ENCODE peak calls at places on chromosomes 16 and 17, in five cellular contexts. U, T, B, I and O are unnamed samples.

GRCh38 chr17:48149174-48150106 is 41.9 kb downstream of the SNX11 start:
- DNase-seq in I (no peak), T (no peak), U (peak), B (no peak), O (peak)

GRCh38 chr17:38751144-38751802 is 1.3 kb upstream of the PSMB3 start:
- DNase-seq in T (no peak), I (no peak), U (no peak), B (no peak), O (peak)

GRCh38 chr17:21742326-21742725 is 50.0 kb downstream of the KCNJ18 start:
- DNase-seq in B (no peak), U (no peak), I (no peak), T (no peak), O (no peak)

GRCh38 chr17:82936768-82937171 is 96.9 kb upstream of the ZNF750 start:
- DNase-seq in T (no peak), U (peak), B (no peak), I (no peak), O (no peak)

GRCh38 chr16:71297252-71297651 is 8.1 kb upstream of the CMTR2 start:
- DNase-seq in T (no peak), I (no peak), U (no peak), B (no peak), O (no peak)

GRCh38 chr16:75486014-75486404 is 9.2 kb downstream of the CHST6 start:
- DNase-seq in B (no peak), T (no peak), U (no peak), I (no peak), O (no peak)

GRCh38 chr16:85650864-85651811 is 37.6 kb downstream of the GINS2 start:
- DNase-seq in U (no peak), T (no peak), B (no peak), I (no peak), O (no peak)

GRCh38 chr16:35631261-35631945 is 2172.0 kb downstream of the TP53TG3F start:
- DNase-seq in I (no peak), T (no peak), U (no peak), B (no peak), O (no peak)

GRCh38 chr16:76194621-76195015 is 82.6 kb upstream of the CNTNAP4 start:
- DNase-seq in B (no peak), I (no peak), T (no peak), U (no peak), O (no peak)

GRCh38 chr17:66348605-66349165 is 46.3 kb downstream of the PRKCA start:
- DNase-seq in T (peak), U (no peak), B (no peak), I (no peak), O (peak)

GRCh38 chr17:63001689-63002394 is 35.8 kb downstream of the TANC2 start:
- DNase-seq in T (no peak), U (no peak), B (no peak), I (no peak), O (no peak)

GRCh38 chr16:1494129-1494640 is 1.0 kb downstream of the TELO2 start:
- DNase-seq in U (peak), B (peak), I (no peak), T (no peak), O (peak)

GRCh38 chr16:64910351-64910750 is 211.5 kb downstream of the CDH11 start:
- DNase-seq in B (peak), T (no peak), U (peak), I (no peak), O (no peak)

GRCh38 chr17:66275651-66276050 is 26.8 kb upstream of the PRKCA start:
- DNase-seq in B (no peak), T (peak), U (no peak), I (no peak), O (peak)

GRCh38 chr17:38701504-38702165 is 3.4 kb upstream of the MLLT6 start:
- DNase-seq in U (no peak), B (no peak), I (peak), T (no peak), O (peak)

GRCh38 chr17:64183815-64184397 is 54.0 kb upstream of the ERN1 start:
- DNase-seq in B (no peak), U (no peak), I (no peak), T (no peak), O (no peak)

GRCh38 chr16:10576390-10577304 is 3.8 kb downstream of the EMP2 start:
- DNase-seq in U (no peak), B (no peak), T (no peak), I (no peak), O (no peak)

GRCh38 chr16:77468831-77469230 is 34.0 kb upstream of the ADAMTS18 start:
- DNase-seq in T (no peak), B (no peak), U (no peak), I (no peak), O (no peak)

GRCh38 chr17:63189930-63190329 is 223.9 kb downstream of the TANC2 start:
- DNase-seq in I (no peak), T (no peak), U (no peak), B (no peak), O (no peak)

GRCh38 chr17:44220211-44221071 is 966 bp upstream of the UBTF start:
- DNase-seq in T (no peak), U (peak), I (no peak), B (no peak), O (peak)

GRCh38 chr17:66468241-66469087 is 166.1 kb downstream of the PRKCA start:
- DNase-seq in T (no peak), I (peak), B (no peak), U (no peak), O (peak)

GRCh38 chr16:75139498-75139897 is 8.8 kb upstream of the ZFP1 start:
- DNase-seq in T (no peak), U (no peak), B (no peak), I (no peak), O (no peak)

GRCh38 chr17:4175921-4176802 is 33.2 kb downstream of the CYB5D2 start:
- DNase-seq in U (no peak), I (no peak), T (no peak), B (no peak), O (no peak)

GRCh38 chr16:13586051-13586450 is 333.9 kb upstream of the ERCC4 start:
- DNase-seq in B (no peak), T (no peak), I (no peak), U (no peak), O (no peak)

GRCh38 chr17:59561042-59561441 is 4.4 kb upstream of the DHX40 start:
- DNase-seq in U (no peak), T (peak), I (no peak), B (no peak), O (peak)

GRCh38 chr17:81379523-81379942 is 15.7 kb upstream of the BAHCC1 start:
- DNase-seq in U (peak), I (no peak), B (no peak), T (peak), O (peak)

GRCh38 chr17:58120195-58120822 is 27.9 kb upstream of the OR4D1 start:
- DNase-seq in B (no peak), U (peak), I (no peak), T (peak), O (peak)

GRCh38 chr16:84271866-84272265 is 22.8 kb upstream of the WFDC1 start:
- DNase-seq in B (no peak), U (no peak), I (no peak), T (no peak), O (no peak)

GRCh38 chr17:55271958-55272710 is 7.4 kb downstream of the HLF start:
- DNase-seq in B (no peak), U (no peak), T (no peak), I (no peak), O (no peak)

DNA sequence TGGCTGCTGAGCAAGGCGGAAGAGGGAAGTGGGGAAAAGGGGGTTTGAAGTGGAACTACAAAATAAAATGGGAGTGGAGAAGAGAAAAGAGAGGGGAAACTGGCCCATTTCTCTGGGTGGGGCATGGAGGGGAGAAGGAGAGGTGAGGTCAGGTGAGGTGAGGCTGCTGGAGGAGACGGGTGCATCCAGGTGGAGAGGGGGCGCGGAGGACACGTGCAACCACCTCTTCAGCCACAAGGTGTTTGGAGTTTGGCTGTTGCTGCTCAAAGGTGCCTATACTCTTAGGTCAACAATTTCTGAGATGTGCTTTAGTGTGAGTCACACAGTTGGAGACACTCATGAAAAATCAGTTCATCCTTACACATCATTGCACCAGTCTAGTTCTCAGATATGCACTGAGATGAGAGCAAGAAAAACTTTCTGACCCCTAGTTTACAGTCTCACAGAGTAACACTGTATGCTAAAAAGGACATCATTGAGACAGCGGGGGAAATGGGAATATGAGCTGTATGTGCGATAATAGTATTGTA is 4.8 kb downstream of the SLC6A4 start:
- DNase-seq in I (no peak), B (no peak), U (no peak), T (no peak), O (no peak)
- TF ChIP-seq ATF3 in I (no peak), B (no peak), U (no peak), T (no peak), O (no peak)

DNA sequence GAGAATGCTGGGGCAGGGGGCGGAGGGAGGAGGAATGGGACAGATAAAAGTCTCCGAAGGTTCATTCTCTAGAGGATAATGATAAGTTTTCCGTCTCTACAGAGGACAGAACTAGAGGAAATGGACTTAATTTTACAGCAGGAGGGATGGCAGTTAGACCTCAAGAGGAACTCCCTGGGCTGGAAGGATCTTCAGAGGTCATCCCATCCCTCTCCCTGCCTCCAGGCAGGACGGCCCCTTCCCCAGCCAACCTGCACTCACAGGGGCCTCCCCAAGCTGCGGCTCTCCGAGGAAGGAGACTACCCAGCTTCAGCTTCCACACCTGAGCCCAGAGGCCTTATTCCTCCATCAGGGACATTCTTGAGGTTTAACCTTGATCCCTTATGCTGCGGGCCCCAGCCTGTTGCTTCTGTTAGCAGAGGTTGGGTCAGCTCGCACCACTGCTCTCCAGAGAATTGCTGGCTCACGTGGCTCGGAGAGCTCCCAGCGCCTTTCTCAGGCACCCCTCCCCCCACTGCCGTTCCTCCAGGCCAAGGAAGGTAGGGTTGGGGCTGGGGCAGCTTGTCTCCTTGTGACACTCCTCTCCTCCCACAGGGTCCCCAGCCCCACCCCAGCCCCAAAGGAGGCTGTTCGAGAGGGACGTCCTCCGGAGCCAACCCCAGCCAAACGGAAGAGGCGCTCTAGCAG is 8.5 kb downstream of the ELOB start:
- DNase-seq in B (no peak), I (no peak), U (no peak), T (no peak), O (peak)
- TF ChIP-seq ATF3 in B (no peak), I (no peak), U (no peak), T (no peak), O (no peak)

DNA sequence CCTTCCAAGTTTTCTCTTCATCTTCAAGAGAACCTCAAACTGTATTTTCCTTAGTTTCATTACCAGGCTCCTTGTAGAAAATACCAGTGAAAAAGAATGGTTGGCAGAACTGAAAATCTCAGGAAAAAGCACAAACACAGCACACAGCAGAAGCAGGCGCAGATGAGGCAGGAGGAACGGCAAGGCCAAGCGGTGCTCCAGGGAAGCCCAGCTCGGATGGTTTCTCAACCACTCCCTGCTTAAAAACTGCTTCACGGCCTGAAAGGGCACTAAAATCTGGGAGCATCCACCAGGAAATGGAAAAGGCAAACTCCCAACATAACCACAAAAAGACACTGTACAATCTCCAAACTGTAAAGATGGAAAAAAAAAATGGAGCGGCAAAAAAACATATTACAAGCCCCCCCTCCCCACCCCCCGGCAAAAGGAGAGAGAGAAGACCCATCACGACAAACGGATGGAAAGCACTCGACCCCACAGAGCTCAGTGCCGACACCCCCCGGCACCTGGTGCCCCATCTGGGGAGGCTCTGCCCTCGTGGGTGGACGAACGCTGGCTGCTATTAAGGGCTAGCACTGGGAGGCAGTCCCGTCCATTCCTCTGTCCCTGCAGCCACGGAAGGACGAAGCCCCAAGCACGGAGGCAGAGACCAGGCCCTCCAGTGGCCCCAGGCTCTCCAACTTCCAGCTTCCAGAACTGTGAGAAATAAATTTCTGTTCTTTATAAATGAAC is 127.5 kb downstream of the ZNF778 start:
- DNase-seq in B (no peak), T (no peak), U (no peak), I (no peak), O (no peak)
- TF ChIP-seq ATF3 in B (no peak), T (no peak), U (no peak), I (no peak), O (no peak)

DNA sequence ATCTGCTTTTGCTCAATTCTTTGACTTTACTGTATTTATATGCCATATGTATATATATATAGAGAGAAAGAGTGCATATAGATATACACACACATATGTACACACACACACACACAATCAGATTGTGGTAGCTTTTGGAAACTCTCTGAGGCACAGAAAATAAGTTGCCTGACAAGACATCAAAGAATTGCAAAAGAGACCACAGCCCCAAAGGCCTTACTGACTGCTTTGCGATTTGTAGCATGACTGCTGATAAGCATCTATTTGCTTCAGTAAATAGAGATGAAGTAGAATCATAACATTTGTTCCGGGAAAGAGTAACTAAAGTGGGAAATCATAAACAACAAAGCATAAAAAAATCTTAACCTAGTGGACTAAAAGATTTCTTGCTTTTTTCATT is 9.4 kb upstream of the AMZ2 start:
- DNase-seq in B (no peak), U (no peak), I (no peak), T (no peak), O (no peak)
- TF ChIP-seq ATF3 in B (no peak), U (no peak), I (no peak), T (no peak), O (no peak)

GRCh38 chr16:55480228-55480655 is 1.2 kb downstream of the MMP2 start:
- DNase-seq in B (no peak), I (no peak), U (peak), T (no peak), O (peak)
- TF ChIP-seq ATF3 in B (no peak), I (no peak), U (no peak), T (no peak), O (no peak)